ENCODE peak calls at places on chromosomes 5 and 9, in four cellular contexts. H is body of pancreas, Y is GM12878, S is Karpas-422. E is an unnamed sample.

GRCh38 chr5:15734058-15734457 is 234.1 kb downstream of the FBXL7 start:
- DNase-seq in S (no peak), H (no peak), Y (no peak), E (no peak)

GRCh38 chr5:158384535-158385421 is 525.8 kb upstream of the CLINT1 start:
- DNase-seq in H (no peak), Y (no peak), S (no peak), E (peak)

GRCh38 chr5:91848453-91848852 is 465.3 kb upstream of the ARRDC3 start:
- DNase-seq in Y (no peak), H (no peak), S (no peak), E (peak)

GRCh38 chr5:167792538-167792937 is 498.9 kb upstream of the WWC1 start:
- DNase-seq in Y (no peak), S (no peak), H (no peak), E (no peak)

GRCh38 chr5:62041364-62041763 is 264.6 kb upstream of the KIF2A start:
- DNase-seq in H (no peak), Y (no peak), S (no peak), E (no peak)

GRCh38 chr9:77957652-77958051 is 74.0 kb downstream of the GNAQ start:
- DNase-seq in Y (no peak), H (no peak), S (peak), E (no peak)

GRCh38 chr5:96091874-96092273 is 130.2 kb upstream of the ELL2 start:
- DNase-seq in Y (no peak), H (no peak), S (no peak), E (no peak)

GRCh38 chr9:121645003-121645402 is 6.4 kb upstream of the DAB2IP start:
- DNase-seq in Y (no peak), S (no peak), H (peak), E (no peak)

GRCh38 chr5:131104169-131104775 is 60.8 kb downstream of the HINT1 start:
- DNase-seq in S (no peak), Y (no peak), H (no peak), E (no peak)

GRCh38 chr5:118126159-118126558 is 862.2 kb downstream of the DTWD2 start:
- DNase-seq in H (no peak), Y (no peak), S (no peak), E (no peak)

GRCh38 chr5:170375283-170375682 is 13.9 kb downstream of the KCNMB1 start:
- DNase-seq in S (no peak), H (no peak), Y (no peak), E (no peak)

GRCh38 chr5:87302061-87302460 is 34.4 kb downstream of the RASA1 start:
- DNase-seq in Y (no peak), H (no peak), S (no peak), E (no peak)

GRCh38 chr5:72021651-72022357 is 85.5 kb upstream of the MAP1B start:
- DNase-seq in S (no peak), Y (no peak), H (no peak), E (no peak)

GRCh38 chr9:5459289-5459829 is 9.0 kb downstream of the CD274 start:
- DNase-seq in H (no peak), S (no peak), Y (no peak), E (no peak)

GRCh38 chr9:37405350-37405749 is 17.1 kb upstream of the GRHPR start:
- DNase-seq in H (no peak), S (peak), Y (no peak), E (no peak)

GRCh38 chr9:134189167-134189474 is 24.8 kb upstream of the RNU6ATAC start:
- DNase-seq in S (no peak), Y (no peak), H (no peak), E (no peak)

GRCh38 chr5:42944989-42945388 is 95.1 kb downstream of the ANXA2R start:
- DNase-seq in S (no peak), H (no peak), Y (no peak), E (peak)

GRCh38 chr5:20615888-20616563 is 628.0 kb upstream of the CDH18 start:
- DNase-seq in Y (no peak), H (no peak), S (no peak), E (no peak)

GRCh38 chr5:435156-435790 is 7.7 kb upstream of the EXOC3 start:
- DNase-seq in S (no peak), H (no peak), Y (no peak), E (no peak)

GRCh38 chr9:129419382-129419899 is 201.5 kb downstream of the C9orf50 start:
- DNase-seq in Y (no peak), H (no peak), S (no peak), E (no peak)

GRCh38 chr5:27171696-27172362 is 133.4 kb upstream of the CDH9 start:
- DNase-seq in S (no peak), H (no peak), Y (no peak), E (no peak)

GRCh38 chr5:147818290-147818689 is 13.2 kb downstream of the SPINK1 start:
- DNase-seq in S (peak), H (no peak), Y (no peak), E (no peak)

GRCh38 chr9:95190413-95190812 is 127.1 kb downstream of the FANCC start:
- DNase-seq in Y (no peak), S (no peak), H (no peak), E (no peak)

GRCh38 chr5:98772415-98773213 is 849 bp upstream of the RGMB start:
- DNase-seq in S (peak), H (peak), Y (no peak), E (no peak)

GRCh38 chr9:124415852-124416484 is 726 bp upstream of the PSMB7 start:
- DNase-seq in Y (no peak), H (no peak), S (no peak), E (no peak)

GRCh38 chr5:77743181-77743580 is 33.0 kb downstream of the TBCA start:
- DNase-seq in S (no peak), H (no peak), Y (no peak), E (no peak)

GRCh38 chr5:74325866-74326265 is 314.7 kb downstream of the ENC1 start:
- DNase-seq in H (no peak), Y (no peak), S (no peak), E (no peak)

GRCh38 chr9:74848150-74848525 is 39.6 kb downstream of the TRPM6 start:
- DNase-seq in H (no peak), Y (no peak), S (no peak), E (no peak)

GRCh38 chr5:139711067-139711851 is 63.1 kb downstream of the CXXC5 start:
- DNase-seq in S (peak), Y (no peak), H (peak), E (no peak)
- H3K4me3 ChIP-seq in S (peak), Y (peak), H (no peak), E (peak)

GRCh38 chr5:141681695-141682641 is at the start of gene ARAP3:
- DNase-seq in Y (no peak), S (no peak), H (peak), E (peak)
- H3K4me3 ChIP-seq in Y (no peak), S (no peak), H (no peak), E (peak)

GRCh38 chr5:3343211-3343610 is 252.4 kb upstream of the IRX1 start:
- DNase-seq in S (no peak), Y (no peak), H (no peak), E (no peak)

GRCh38 chr5:3345195-3345594 is 250.4 kb upstream of the IRX1 start:
- DNase-seq in Y (no peak), H (no peak), S (no peak), E (no peak)

GRCh38 chr5:3342271-3343100 is 253.1 kb upstream of the IRX1 start:
- DNase-seq in Y (no peak), S (no peak), H (no peak), E (no peak)

GRCh38 chr5:3344671-3345070 is 251.0 kb upstream of the IRX1 start:
- DNase-seq in Y (no peak), H (no peak), S (no peak), E (no peak)

DNA sequence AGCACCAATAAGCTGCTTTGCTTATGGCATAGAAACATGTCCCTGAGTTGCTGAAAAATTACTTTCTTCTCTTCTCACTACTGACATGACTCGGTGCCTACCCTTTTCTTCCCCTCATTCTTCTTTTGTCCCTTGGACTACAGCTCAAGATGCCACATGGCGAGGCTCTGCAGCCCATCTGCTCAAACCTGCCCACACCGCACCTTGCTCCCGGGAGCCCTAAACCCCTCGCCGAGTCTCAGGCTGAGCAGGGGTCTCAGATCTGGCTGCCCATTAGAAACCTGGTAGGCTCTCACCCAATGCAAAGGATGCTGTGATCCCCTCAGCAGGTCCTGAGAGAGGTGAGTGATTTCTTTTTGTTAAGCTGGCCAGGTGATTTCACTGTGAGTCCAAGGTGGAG is 251.7 kb upstream of the IRX1 start:
- DNase-seq in Y (no peak), H (no peak), S (no peak), E (no peak)
- H3K4me3 ChIP-seq in Y (no peak), H (no peak), S (no peak), E (no peak)

GRCh38 chr5:90682278-90682677 is 123.7 kb downstream of the ADGRV1 start:
- DNase-seq in H (no peak), S (no peak), Y (no peak), E (no peak)

GRCh38 chr5:90675222-90675621 is 116.6 kb downstream of the ADGRV1 start:
- DNase-seq in H (no peak), S (no peak), Y (no peak), E (no peak)

GRCh38 chr5:90685425-90686022 is 126.9 kb downstream of the ADGRV1 start:
- DNase-seq in H (no peak), S (no peak), Y (no peak), E (no peak)

GRCh38 chr5:90680831-90681420 is 122.3 kb downstream of the ADGRV1 start:
- DNase-seq in S (no peak), Y (no peak), H (no peak), E (no peak)
- H3K4me3 ChIP-seq in S (no peak), Y (no peak), H (no peak), E (no peak)

DNA sequence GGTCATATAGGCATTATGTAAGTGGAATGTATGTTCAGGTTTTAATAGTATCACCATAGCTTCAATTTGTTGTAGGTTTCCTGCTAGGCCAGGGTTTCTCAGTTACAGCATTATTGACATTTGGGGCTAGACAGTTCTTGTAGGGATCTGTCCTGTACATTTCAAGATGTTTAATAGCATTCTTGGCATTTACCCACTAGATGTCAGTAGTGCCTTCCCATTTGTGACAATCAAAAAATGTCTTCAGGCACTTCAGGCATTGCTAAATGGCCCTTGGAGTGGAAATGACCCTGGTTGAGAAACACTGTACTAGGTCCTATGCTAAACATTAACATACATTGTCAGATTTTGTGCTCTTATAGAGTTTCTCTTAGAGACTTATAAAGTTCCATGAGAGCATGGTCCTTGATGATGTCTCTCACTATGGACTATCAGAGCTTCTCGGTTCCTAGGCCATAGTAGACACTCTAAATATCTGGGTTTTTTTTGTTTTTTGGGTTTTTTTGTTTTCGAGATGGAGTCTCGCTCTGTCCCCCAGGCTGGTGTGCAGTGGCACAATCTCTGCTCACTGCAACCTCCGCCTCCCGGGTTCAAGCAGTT is 1.4 kb downstream of the KIF20A start:
- DNase-seq in S (peak), Y (peak), H (no peak), E (peak)
- H3K4me3 ChIP-seq in S (peak), Y (peak), H (no peak), E (peak)

GRCh38 chr5:162067138-162067537 is 435 bp upstream of the GABRG2 start:
- DNase-seq in S (no peak), H (no peak), Y (no peak), E (no peak)
- H3K4me3 ChIP-seq in S (no peak), H (no peak), Y (no peak), E (no peak)

DNA sequence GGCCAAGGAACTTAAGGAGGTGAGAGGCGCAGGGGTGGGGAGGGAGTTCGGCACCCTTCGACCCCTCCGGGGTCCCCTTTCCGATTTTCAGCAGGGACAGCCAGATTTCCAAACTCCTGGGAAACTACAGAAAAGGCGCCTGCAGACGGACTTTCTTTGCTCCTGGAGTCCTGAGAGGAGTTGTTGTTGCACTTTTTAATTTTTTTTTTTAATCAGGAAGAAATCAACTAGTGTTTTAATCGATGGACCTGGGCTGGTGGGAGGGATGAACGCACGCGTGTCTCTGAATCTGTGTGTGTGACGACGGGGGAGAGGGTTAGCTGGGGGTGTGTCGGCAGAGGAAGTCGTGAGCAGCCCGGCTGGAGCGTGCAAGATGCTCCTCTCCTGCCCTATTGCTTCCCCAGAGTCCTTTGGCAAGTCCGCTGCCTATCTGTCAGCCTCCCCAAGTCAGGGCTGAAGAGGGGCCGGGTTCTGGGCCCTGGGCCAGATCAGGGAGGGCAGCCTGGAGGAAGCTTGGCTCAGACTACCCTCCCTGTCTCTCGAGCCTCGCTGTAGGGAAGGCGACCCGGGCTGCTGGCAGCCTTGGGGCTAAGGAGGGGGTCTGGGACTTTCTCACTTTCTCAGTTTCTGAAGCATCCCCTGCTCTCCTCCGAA is 654 bp downstream of the PRR16 start:
- DNase-seq in H (peak), Y (no peak), S (no peak), E (no peak)
- H3K4me3 ChIP-seq in H (no peak), Y (peak), S (no peak), E (peak)

GRCh38 chr9:127132375-127132774 is 9.9 kb upstream of the ANGPTL2 start:
- DNase-seq in Y (no peak), S (no peak), H (no peak), E (no peak)

GRCh38 chr9:127131871-127132270 is 9.4 kb upstream of the ANGPTL2 start:
- DNase-seq in S (no peak), Y (no peak), H (no peak), E (no peak)

GRCh38 chr9:127135056-127135745 is 12.8 kb upstream of the ANGPTL2 start:
- DNase-seq in Y (no peak), H (no peak), S (no peak), E (no peak)

GRCh38 chr9:127132921-127133647 is 10.6 kb upstream of the ANGPTL2 start:
- DNase-seq in H (no peak), S (no peak), Y (no peak), E (no peak)

GRCh38 chr9:127133739-127134167 is 11.3 kb upstream of the ANGPTL2 start:
- DNase-seq in H (no peak), Y (no peak), S (no peak), E (peak)
- H3K4me3 ChIP-seq in H (no peak), Y (no peak), S (no peak), E (no peak)

GRCh38 chr5:134228624-134229023 is 2.8 kb upstream of the PPP2CA start:
- DNase-seq in Y (no peak), H (no peak), S (no peak), E (no peak)

GRCh38 chr5:134225780-134226440 is at the start of gene PPP2CA:
- DNase-seq in H (peak), Y (peak), S (peak), E (peak)

GRCh38 chr5:134227786-134228185 is 1.9 kb upstream of the PPP2CA start:
- DNase-seq in Y (no peak), S (no peak), H (no peak), E (no peak)

GRCh38 chr5:134226441-134227192 is 744 bp upstream of the PPP2CA start:
- DNase-seq in Y (no peak), S (no peak), H (no peak), E (no peak)

GRCh38 chr5:134227259-134227658 is 1.4 kb upstream of the PPP2CA start:
- DNase-seq in S (no peak), H (no peak), Y (no peak), E (no peak)
- H3K4me3 ChIP-seq in S (peak), H (no peak), Y (peak), E (no peak)